ENCODE peak calls at places on chromosomes 5 and 9, in nine cellular contexts. One of them, this sample, is unnamed.

GRCh38 chr9:88995205-88995604 is 3.9 kb downstream of the S1PR3 start:
- DNase-seq in fibroblast of mammary gland: peak
- DNase-seq in IMR-90: no peak
- DNase-seq in amniotic stem cell: no peak
- DNase-seq in stimulated activated CD8-positive, alpha-beta memory T cell treated with anti-CD3 and anti-CD28 coated beads, Interleukin-4, amount 100 ng/mL, for 1 hour: no peak
- DNase-seq in HTR-8/SVneo: no peak
- DNase-seq in KG1: no peak
- DNase-seq in ovary: no peak
- DNase-seq in coronary artery: peak
- DNase-seq in this sample: no peak

GRCh38 chr5:81749562-81750307 is 1.2 kb downstream of the SSBP2 start:
- DNase-seq in fibroblast of mammary gland: no peak
- DNase-seq in IMR-90: peak
- DNase-seq in amniotic stem cell: no peak
- DNase-seq in stimulated activated CD8-positive, alpha-beta memory T cell treated with anti-CD3 and anti-CD28 coated beads, Interleukin-4, amount 100 ng/mL, for 1 hour: no peak
- DNase-seq in HTR-8/SVneo: no peak
- DNase-seq in KG1: peak
- DNase-seq in ovary: peak
- DNase-seq in coronary artery: no peak
- DNase-seq in this sample: peak

GRCh38 chr5:89397096-89397495 is 514.1 kb upstream of the MEF2C start:
- DNase-seq in fibroblast of mammary gland: peak
- DNase-seq in IMR-90: no peak
- DNase-seq in amniotic stem cell: no peak
- DNase-seq in stimulated activated CD8-positive, alpha-beta memory T cell treated with anti-CD3 and anti-CD28 coated beads, Interleukin-4, amount 100 ng/mL, for 1 hour: no peak
- DNase-seq in HTR-8/SVneo: no peak
- DNase-seq in KG1: no peak
- DNase-seq in ovary: no peak
- DNase-seq in coronary artery: no peak
- DNase-seq in this sample: no peak

GRCh38 chr9:97786341-97786740 is 66.7 kb upstream of the FOXE1 start:
- DNase-seq in fibroblast of mammary gland: no peak
- DNase-seq in IMR-90: peak
- DNase-seq in amniotic stem cell: no peak
- DNase-seq in stimulated activated CD8-positive, alpha-beta memory T cell treated with anti-CD3 and anti-CD28 coated beads, Interleukin-4, amount 100 ng/mL, for 1 hour: no peak
- DNase-seq in HTR-8/SVneo: no peak
- DNase-seq in KG1: no peak
- DNase-seq in ovary: no peak
- DNase-seq in coronary artery: no peak
- DNase-seq in this sample: no peak

GRCh38 chr9:105835721-105836120 is 141.4 kb downstream of the TMEM38B start:
- DNase-seq in fibroblast of mammary gland: no peak
- DNase-seq in IMR-90: peak
- DNase-seq in amniotic stem cell: no peak
- DNase-seq in stimulated activated CD8-positive, alpha-beta memory T cell treated with anti-CD3 and anti-CD28 coated beads, Interleukin-4, amount 100 ng/mL, for 1 hour: no peak
- DNase-seq in HTR-8/SVneo: no peak
- DNase-seq in KG1: no peak
- DNase-seq in ovary: no peak
- DNase-seq in coronary artery: no peak
- DNase-seq in this sample: no peak

GRCh38 chr5:174501461-174502069 is 222.8 kb upstream of the MSX2 start:
- DNase-seq in fibroblast of mammary gland: peak
- DNase-seq in IMR-90: peak
- DNase-seq in amniotic stem cell: no peak
- DNase-seq in stimulated activated CD8-positive, alpha-beta memory T cell treated with anti-CD3 and anti-CD28 coated beads, Interleukin-4, amount 100 ng/mL, for 1 hour: no peak
- DNase-seq in HTR-8/SVneo: no peak
- DNase-seq in KG1: no peak
- DNase-seq in ovary: no peak
- DNase-seq in coronary artery: no peak
- DNase-seq in this sample: no peak

GRCh38 chr9:85569988-85570387 is 171.8 kb downstream of the AGTPBP1 start:
- DNase-seq in fibroblast of mammary gland: peak
- DNase-seq in IMR-90: peak
- DNase-seq in amniotic stem cell: no peak
- DNase-seq in stimulated activated CD8-positive, alpha-beta memory T cell treated with anti-CD3 and anti-CD28 coated beads, Interleukin-4, amount 100 ng/mL, for 1 hour: no peak
- DNase-seq in HTR-8/SVneo: no peak
- DNase-seq in KG1: no peak
- DNase-seq in ovary: no peak
- DNase-seq in coronary artery: no peak
- DNase-seq in this sample: no peak

GRCh38 chr9:133258061-133259015 is 16.7 kb downstream of the ABO start:
- DNase-seq in fibroblast of mammary gland: no peak
- DNase-seq in IMR-90: no peak
- DNase-seq in amniotic stem cell: no peak
- DNase-seq in stimulated activated CD8-positive, alpha-beta memory T cell treated with anti-CD3 and anti-CD28 coated beads, Interleukin-4, amount 100 ng/mL, for 1 hour: no peak
- DNase-seq in HTR-8/SVneo: no peak
- DNase-seq in KG1: no peak
- DNase-seq in ovary: peak
- DNase-seq in coronary artery: peak
- DNase-seq in this sample: peak

GRCh38 chr5:15133456-15133965 is 261.9 kb upstream of the ANKH start:
- DNase-seq in fibroblast of mammary gland: no peak
- DNase-seq in IMR-90: no peak
- DNase-seq in amniotic stem cell: no peak
- DNase-seq in stimulated activated CD8-positive, alpha-beta memory T cell treated with anti-CD3 and anti-CD28 coated beads, Interleukin-4, amount 100 ng/mL, for 1 hour: no peak
- DNase-seq in HTR-8/SVneo: no peak
- DNase-seq in KG1: no peak
- DNase-seq in ovary: no peak
- DNase-seq in coronary artery: no peak
- DNase-seq in this sample: no peak

GRCh38 chr9:38153910-38154291 is 84.9 kb upstream of the SHB start:
- DNase-seq in fibroblast of mammary gland: no peak
- DNase-seq in IMR-90: no peak
- DNase-seq in amniotic stem cell: no peak
- DNase-seq in stimulated activated CD8-positive, alpha-beta memory T cell treated with anti-CD3 and anti-CD28 coated beads, Interleukin-4, amount 100 ng/mL, for 1 hour: no peak
- DNase-seq in HTR-8/SVneo: no peak
- DNase-seq in KG1: no peak
- DNase-seq in ovary: no peak
- DNase-seq in coronary artery: no peak
- DNase-seq in this sample: no peak

GRCh38 chr5:90898330-90899013 is 339.9 kb downstream of the ADGRV1 start:
- DNase-seq in fibroblast of mammary gland: peak
- DNase-seq in IMR-90: peak
- DNase-seq in amniotic stem cell: no peak
- DNase-seq in stimulated activated CD8-positive, alpha-beta memory T cell treated with anti-CD3 and anti-CD28 coated beads, Interleukin-4, amount 100 ng/mL, for 1 hour: no peak
- DNase-seq in HTR-8/SVneo: no peak
- DNase-seq in KG1: no peak
- DNase-seq in ovary: no peak
- DNase-seq in coronary artery: no peak
- DNase-seq in this sample: no peak

GRCh38 chr9:130869250-130869649 is 27.4 kb downstream of the QRFP start:
- DNase-seq in fibroblast of mammary gland: peak
- DNase-seq in IMR-90: peak
- DNase-seq in amniotic stem cell: no peak
- DNase-seq in stimulated activated CD8-positive, alpha-beta memory T cell treated with anti-CD3 and anti-CD28 coated beads, Interleukin-4, amount 100 ng/mL, for 1 hour: no peak
- DNase-seq in HTR-8/SVneo: no peak
- DNase-seq in KG1: no peak
- DNase-seq in ovary: peak
- DNase-seq in coronary artery: no peak
- DNase-seq in this sample: no peak